ENCODE peak calls at places on chromosomes 16 and 17, in five cellular contexts. One of them, this sample, is unnamed.

GRCh38 chr17:32720671-32721070 is 156.3 kb downstream of the MYO1D start:
- DNase-seq in IMR-90: no peak
- DNase-seq in mucosa of descending colon: no peak
- DNase-seq in brain microvascular endothelial cell: no peak
- DNase-seq in right lobe of liver: no peak
- DNase-seq in this sample: no peak

GRCh38 chr17:74901353-74902145 is 8.1 kb upstream of the FADS6 start:
- DNase-seq in brain microvascular endothelial cell: no peak
- DNase-seq in mucosa of descending colon: no peak
- DNase-seq in right lobe of liver: no peak
- DNase-seq in IMR-90: no peak
- DNase-seq in this sample: no peak

GRCh38 chr16:75081179-75081859 is 35.3 kb downstream of the LDHD start:
- DNase-seq in IMR-90: no peak
- DNase-seq in right lobe of liver: no peak
- DNase-seq in mucosa of descending colon: no peak
- DNase-seq in brain microvascular endothelial cell: no peak
- DNase-seq in this sample: no peak

GRCh38 chr17:66129759-66130158 is 62.2 kb downstream of the CEP112 start:
- DNase-seq in IMR-90: no peak
- DNase-seq in right lobe of liver: no peak
- DNase-seq in brain microvascular endothelial cell: no peak
- DNase-seq in mucosa of descending colon: no peak
- DNase-seq in this sample: no peak

GRCh38 chr16:72013888-72014538 is 5.5 kb downstream of the DHODH start:
- DNase-seq in right lobe of liver: peak
- DNase-seq in IMR-90: no peak
- DNase-seq in brain microvascular endothelial cell: peak
- DNase-seq in mucosa of descending colon: no peak
- DNase-seq in this sample: peak

GRCh38 chr17:57384219-57384618 is 127.9 kb downstream of the MSI2 start:
- DNase-seq in mucosa of descending colon: no peak
- DNase-seq in IMR-90: no peak
- DNase-seq in right lobe of liver: no peak
- DNase-seq in brain microvascular endothelial cell: no peak
- DNase-seq in this sample: no peak

GRCh38 chr17:18916816-18917496 is 35.0 kb upstream of the SLC5A10 start:
- DNase-seq in right lobe of liver: no peak
- DNase-seq in mucosa of descending colon: no peak
- DNase-seq in brain microvascular endothelial cell: no peak
- DNase-seq in IMR-90: peak
- DNase-seq in this sample: no peak

GRCh38 chr16:14286381-14287230 is 215.5 kb downstream of the MRTFB start:
- DNase-seq in right lobe of liver: no peak
- DNase-seq in brain microvascular endothelial cell: no peak
- DNase-seq in IMR-90: no peak
- DNase-seq in mucosa of descending colon: no peak
- DNase-seq in this sample: peak

GRCh38 chr16:27722892-27723450 is 173.0 kb downstream of the KATNIP start:
- DNase-seq in mucosa of descending colon: no peak
- DNase-seq in right lobe of liver: no peak
- DNase-seq in brain microvascular endothelial cell: no peak
- DNase-seq in IMR-90: no peak
- DNase-seq in this sample: no peak

GRCh38 chr16:15034266-15035162 is 21.4 kb downstream of the NTAN1 start:
- DNase-seq in IMR-90: no peak
- DNase-seq in brain microvascular endothelial cell: no peak
- DNase-seq in mucosa of descending colon: no peak
- DNase-seq in right lobe of liver: no peak
- DNase-seq in this sample: no peak

GRCh38 chr16:56354746-56355145 is 70.6 kb downstream of the AMFR start:
- DNase-seq in IMR-90: no peak
- DNase-seq in mucosa of descending colon: peak
- DNase-seq in right lobe of liver: peak
- DNase-seq in brain microvascular endothelial cell: no peak
- DNase-seq in this sample: no peak

GRCh38 chr17:72123964-72124791 is 3.4 kb downstream of the SOX9 start:
- DNase-seq in brain microvascular endothelial cell: no peak
- DNase-seq in IMR-90: no peak
- DNase-seq in right lobe of liver: no peak
- DNase-seq in mucosa of descending colon: no peak
- DNase-seq in this sample: no peak

GRCh38 chr16:2042171-2042570 is 5.5 kb downstream of the NTHL1 start:
- DNase-seq in IMR-90: no peak
- DNase-seq in right lobe of liver: no peak
- DNase-seq in mucosa of descending colon: no peak
- DNase-seq in brain microvascular endothelial cell: no peak
- DNase-seq in this sample: no peak

GRCh38 chr16:4350787-4351659 is at the start of gene PAM16:
- DNase-seq in IMR-90: peak
- DNase-seq in right lobe of liver: peak
- DNase-seq in mucosa of descending colon: peak
- DNase-seq in brain microvascular endothelial cell: peak
- DNase-seq in this sample: peak

GRCh38 chr16:84948855-84949610 is 62.3 kb downstream of the ZDHHC7 start:
- DNase-seq in mucosa of descending colon: no peak
- DNase-seq in IMR-90: no peak
- DNase-seq in right lobe of liver: no peak
- DNase-seq in brain microvascular endothelial cell: no peak
- DNase-seq in this sample: no peak
- H3K4me3 ChIP-seq in mucosa of descending colon: no peak
- H3K4me3 ChIP-seq in IMR-90: no peak
- H3K4me3 ChIP-seq in right lobe of liver: no peak
- H3K4me3 ChIP-seq in brain microvascular endothelial cell: no peak
- H3K4me3 ChIP-seq in this sample: no peak

DNA sequence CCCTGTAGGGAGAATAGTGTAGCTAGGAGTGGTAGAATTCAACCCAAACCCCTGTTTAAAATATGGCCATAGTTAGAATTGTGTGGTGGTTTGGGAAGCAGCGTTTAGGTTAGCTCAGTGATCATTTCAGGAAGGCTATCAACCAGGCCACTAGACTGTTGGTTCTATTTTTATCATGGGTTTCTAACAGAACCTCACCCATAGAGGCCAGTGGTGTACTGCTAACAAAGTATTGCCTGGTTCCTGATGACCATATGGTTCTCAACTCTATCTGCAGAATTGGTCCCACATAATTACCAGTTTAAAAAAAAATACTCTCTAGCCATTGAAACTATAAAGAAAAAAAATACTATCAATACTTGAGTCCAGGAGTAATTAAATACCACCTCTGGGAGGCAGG is 70.5 kb upstream of the RASL10B start:
- DNase-seq in right lobe of liver: no peak
- DNase-seq in brain microvascular endothelial cell: no peak
- DNase-seq in mucosa of descending colon: no peak
- DNase-seq in IMR-90: no peak
- DNase-seq in this sample: peak
- TF ChIP-seq CTCF in right lobe of liver: peak
- TF ChIP-seq CTCF in brain microvascular endothelial cell: no peak
- TF ChIP-seq CTCF in mucosa of descending colon: no peak
- TF ChIP-seq CTCF in IMR-90: no peak
- TF ChIP-seq CTCF in this sample: peak

GRCh38 chr17:67974186-67974585 is 22.1 kb downstream of the C17orf58 start:
- DNase-seq in IMR-90: no peak
- DNase-seq in right lobe of liver: no peak
- DNase-seq in mucosa of descending colon: no peak
- DNase-seq in brain microvascular endothelial cell: peak
- DNase-seq in this sample: no peak
- H3K4me3 ChIP-seq in IMR-90: no peak
- H3K4me3 ChIP-seq in right lobe of liver: no peak
- H3K4me3 ChIP-seq in mucosa of descending colon: no peak
- H3K4me3 ChIP-seq in brain microvascular endothelial cell: no peak
- H3K4me3 ChIP-seq in this sample: no peak

GRCh38 chr16:31488630-31489564 is 6.0 kb downstream of the SLC5A2 start:
- DNase-seq in right lobe of liver: no peak
- DNase-seq in mucosa of descending colon: peak
- DNase-seq in brain microvascular endothelial cell: no peak
- DNase-seq in IMR-90: no peak
- DNase-seq in this sample: peak
- TF ChIP-seq CTCF in right lobe of liver: no peak
- TF ChIP-seq CTCF in mucosa of descending colon: no peak
- TF ChIP-seq CTCF in brain microvascular endothelial cell: no peak
- TF ChIP-seq CTCF in IMR-90: no peak
- TF ChIP-seq CTCF in this sample: peak

DNA sequence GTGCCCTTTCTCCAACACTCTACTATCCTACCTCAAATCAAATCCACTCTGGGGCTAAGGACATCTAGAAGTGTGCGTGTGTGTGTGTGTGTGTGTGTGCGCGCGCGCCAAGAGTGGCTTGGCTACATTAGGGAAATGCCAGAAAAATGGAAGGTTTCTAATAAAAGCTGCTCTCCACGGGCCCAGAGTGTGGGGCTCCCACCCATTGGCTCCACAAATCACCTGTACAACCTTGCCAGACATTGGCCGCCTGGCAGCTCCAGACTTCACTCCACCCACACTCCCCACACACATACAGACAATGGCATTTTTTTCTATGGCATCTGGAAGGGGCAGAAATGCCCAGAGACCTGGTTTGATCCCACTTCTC is 30.3 kb upstream of the PHOSPHO1 start:
- DNase-seq in IMR-90: no peak
- DNase-seq in brain microvascular endothelial cell: no peak
- DNase-seq in right lobe of liver: no peak
- DNase-seq in mucosa of descending colon: no peak
- DNase-seq in this sample: no peak
- H3K4me3 ChIP-seq in IMR-90: peak
- H3K4me3 ChIP-seq in brain microvascular endothelial cell: no peak
- H3K4me3 ChIP-seq in right lobe of liver: no peak
- H3K4me3 ChIP-seq in mucosa of descending colon: no peak
- H3K4me3 ChIP-seq in this sample: no peak

DNA sequence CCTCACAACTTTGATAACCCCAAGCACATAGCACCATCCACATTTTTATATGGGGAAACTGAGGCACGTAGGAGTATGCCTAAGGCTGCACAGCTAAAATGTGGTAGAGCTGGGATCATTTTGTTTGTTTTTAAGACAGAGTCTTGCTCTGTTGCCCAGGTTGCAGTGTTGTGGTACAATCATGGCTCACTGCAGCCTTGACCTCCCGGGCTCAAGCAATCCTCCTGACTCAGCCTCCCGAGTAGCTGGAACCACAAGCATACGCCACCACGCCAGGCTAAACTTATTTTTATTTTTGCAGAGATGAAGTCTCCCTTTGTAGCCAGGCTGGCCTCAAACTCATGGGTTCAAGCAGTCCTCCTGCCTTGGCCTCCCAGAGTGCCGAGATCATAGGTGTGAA is 81.0 kb upstream of the GSE1 start:
- DNase-seq in right lobe of liver: no peak
- DNase-seq in brain microvascular endothelial cell: no peak
- DNase-seq in mucosa of descending colon: no peak
- DNase-seq in IMR-90: no peak
- DNase-seq in this sample: no peak
- TF ChIP-seq CTCF in right lobe of liver: no peak
- TF ChIP-seq CTCF in brain microvascular endothelial cell: no peak
- TF ChIP-seq CTCF in mucosa of descending colon: no peak
- TF ChIP-seq CTCF in IMR-90: no peak
- TF ChIP-seq CTCF in this sample: no peak

This sample was measured in choroid plexus epithelial cell.